ENCODE peak calls at places on chromosome 17, in seven cellular contexts. S is right lobe of liver, E is IMR-90, I is foreskin fibroblast, U is bronchial epithelial cell, Y is fibroblast of pulmonary artery, F is lung. T is an unnamed sample.

GRCh38 chr17:50790619-50791018 is 23.3 kb upstream of the ANKRD40CL start:
- DNase-seq in S (no peak), E (no peak), I (no peak), U (no peak), Y (no peak), F (no peak), T (no peak)

GRCh38 chr17:66949501-66949900 is 15.0 kb upstream of the CACNG4 start:
- DNase-seq in S (no peak), E (peak; percentile 8), I (no peak), U (peak; percentile 19), Y (peak; percentile 27), F (no peak), T (peak; percentile 40)

GRCh38 chr17:5508855-5509254 is 22.5 kb downstream of the MIS12 start:
- DNase-seq in S (no peak), E (peak; percentile 79), I (peak; percentile 39), U (peak; percentile 76), Y (peak; percentile 68), F (no peak), T (peak; percentile 50)

GRCh38 chr17:50911450-50911849 is 45.3 kb upstream of the TOB1 start:
- DNase-seq in S (peak; percentile 66), E (no peak), I (no peak), U (no peak), Y (no peak), F (no peak), T (no peak)

GRCh38 chr17:34393401-34393800 is 30.4 kb upstream of the CCL1 start:
- DNase-seq in S (no peak), E (no peak), I (no peak), U (no peak), Y (no peak), F (no peak), T (no peak)

GRCh38 chr17:6241381-6241780 is 171.2 kb downstream of the WSCD1 start:
- DNase-seq in S (no peak), E (no peak), I (no peak), U (peak; percentile 25), Y (no peak), F (no peak), T (no peak)

GRCh38 chr17:72122002-72122310 is 1.1 kb downstream of the SOX9 start:
- DNase-seq in S (no peak), E (peak; percentile 58), I (peak; percentile 12), U (no peak), Y (peak; percentile 50), F (no peak), T (no peak)

GRCh38 chr17:3965123-3965800 is 1.0 kb upstream of the ATP2A3 start:
- DNase-seq in S (no peak), E (no peak), I (no peak), U (no peak), Y (no peak), F (peak; percentile 81), T (no peak)

GRCh38 chr17:28892024-28892423 is 5.5 kb downstream of the FLOT2 start:
- DNase-seq in S (no peak), E (no peak), I (no peak), U (no peak), Y (no peak), F (no peak), T (no peak)

GRCh38 chr17:38324732-38325131 is 19.0 kb downstream of the GPR179 start:
- DNase-seq in S (no peak), E (no peak), I (no peak), U (no peak), Y (no peak), F (no peak), T (no peak)

DNA sequence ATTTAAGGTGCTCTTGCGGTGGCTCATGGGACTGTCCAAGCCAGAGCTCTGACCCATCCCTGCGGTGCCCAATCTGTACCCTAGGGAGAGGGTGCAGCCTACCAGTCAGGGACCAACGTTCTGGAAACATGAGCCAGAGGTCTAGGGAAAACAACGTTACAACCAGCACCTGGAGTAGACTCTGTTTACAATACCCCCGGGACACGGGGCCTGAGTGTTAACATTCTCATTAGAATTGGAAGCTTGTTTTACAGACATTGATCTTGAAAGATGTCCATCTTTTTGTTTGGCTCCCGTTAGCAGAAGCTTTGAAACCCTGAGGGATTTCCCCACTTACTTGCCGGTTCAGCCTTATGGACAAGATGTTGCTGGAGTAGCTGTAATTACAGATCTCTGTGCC is 6.9 kb downstream of the WIPI1 start:
- DNase-seq in S (no peak), E (no peak), I (no peak), U (no peak), Y (no peak), F (no peak), T (no peak)
- H3K4me3 ChIP-seq in S (no peak overlapping the region), E (no peak overlapping the region), I (no peak overlapping the region), U (no peak overlapping the region), Y (no peak overlapping the region), F (no peak overlapping the region), T (no peak overlapping the region)

DNA sequence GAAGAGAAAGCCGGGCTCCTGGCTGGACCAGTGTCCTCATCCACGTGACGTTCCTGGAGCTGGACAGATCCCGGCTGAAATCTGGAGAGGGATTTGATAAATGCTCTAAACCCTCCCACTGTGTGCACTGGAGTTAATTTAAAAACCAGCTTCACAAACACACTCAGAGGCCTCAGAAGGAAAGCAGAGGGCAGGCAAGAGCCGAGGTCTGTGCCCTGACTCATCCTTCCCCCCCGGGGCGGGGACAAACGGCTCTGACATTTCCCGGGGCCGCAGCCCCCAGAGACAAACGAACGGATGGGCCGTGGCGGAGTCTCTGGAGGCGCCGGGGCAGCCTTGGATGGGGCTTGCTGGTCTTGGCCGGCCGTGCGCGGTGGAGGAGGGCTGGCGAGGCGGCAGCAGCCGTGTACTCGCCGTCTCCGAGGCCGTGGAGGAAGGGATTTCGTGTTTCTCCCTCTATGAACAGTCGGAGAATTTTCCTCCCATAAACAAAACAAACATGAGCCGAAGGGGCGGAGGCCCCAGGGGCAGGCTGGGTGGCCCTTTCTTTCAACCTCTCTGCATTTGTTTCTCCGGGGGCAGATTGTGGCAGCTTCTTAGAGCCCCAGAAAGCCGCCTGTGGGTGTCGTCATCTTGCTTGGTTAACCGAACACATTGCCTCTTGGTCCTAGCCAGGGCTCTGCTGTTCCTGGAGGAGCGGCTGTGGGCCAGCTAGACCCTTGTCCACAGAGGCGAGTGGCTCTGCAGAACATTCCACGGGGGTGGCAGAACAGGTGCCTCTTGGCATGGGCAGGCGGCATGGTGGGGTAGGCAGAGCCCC is 94.3 kb downstream of the NTN1 start:
- DNase-seq in S (peak; percentile 68), E (peak; percentile 6), I (peak; percentile 32), U (peak; percentile 32), Y (peak; percentile 41), F (no peak), T (peak; percentile 63)
- TF ChIP-seq CTCF in S (peak; percentile 21), E (no peak), I (peak; percentile 44), U (peak; percentile 47), Y (peak; percentile 20), F (no peak), T (peak; percentile 54)

GRCh38 chr17:35460354-35460851 is 11.8 kb upstream of the SLFN13 start:
- DNase-seq in S (peak; percentile 50), E (no peak), I (no peak), U (peak; percentile 23), Y (no peak), F (peak; percentile 75), T (no peak)
- H3K4me3 ChIP-seq in S (peak overlapping the region; percentile 0), E (no peak overlapping the region), I (no peak overlapping the region), U (peak overlapping the region; percentile 25), Y (no peak overlapping the region), F (peak overlapping the region; percentile 18), T (no peak overlapping the region)

GRCh38 chr17:49616086-49616485 is 40.4 kb downstream of the NXPH3 start:
- DNase-seq in S (no peak), E (no peak), I (no peak), U (no peak), Y (no peak), F (no peak), T (no peak)
- TF ChIP-seq CTCF in S (no peak), E (peak; percentile 23), I (peak; percentile 9), U (no peak), Y (peak; percentile 38), F (no peak), T (peak; percentile 37)

DNA sequence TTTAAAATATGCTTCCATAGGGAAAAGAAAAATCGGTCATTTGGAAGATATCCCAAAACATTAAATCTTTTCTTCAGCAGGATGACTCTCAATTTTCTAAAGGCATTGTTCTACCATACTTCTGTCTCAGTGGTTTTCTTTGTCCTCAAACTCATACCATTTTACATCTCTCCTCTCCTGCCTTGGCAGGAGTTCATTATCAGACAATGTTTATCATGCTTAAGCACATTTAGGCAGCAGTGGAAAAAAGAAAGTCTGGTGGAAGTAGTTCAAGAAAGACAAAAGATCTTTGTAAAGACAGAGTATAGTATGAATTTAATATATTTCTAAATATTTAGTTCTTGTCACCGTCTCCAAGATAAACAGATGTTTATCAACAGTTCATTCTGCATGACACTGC is 68.2 kb downstream of the CDK12 start:
- DNase-seq in S (no peak), E (no peak), I (no peak), U (no peak), Y (no peak), F (no peak), T (no peak)
- H3K4me3 ChIP-seq in S (no peak overlapping the region), E (no peak overlapping the region), I (no peak overlapping the region), U (no peak overlapping the region), Y (no peak overlapping the region), F (no peak overlapping the region), T (no peak overlapping the region)

GRCh38 chr17:81990836-81991683 is 13.6 kb downstream of the ASPSCR1 start:
- DNase-seq in S (peak; percentile 48), E (no peak), I (no peak), U (no peak), Y (no peak), F (no peak), T (no peak)
- TF ChIP-seq CTCF in S (no peak), E (no peak), I (no peak), U (no peak), Y (no peak), F (no peak), T (no peak)